ENCODE peak calls at places on chromosome 17, in nine cellular contexts. One of them, this sample, is unnamed. For H4K20me1, the result is how much of the 10 kb centered on the place peaks cover.

GRCh38 chr17:81306898-81307510 is 11.9 kb upstream of the SLC38A10 start:
- DNase-seq in OCI-LY7: no peak
- DNase-seq in SK-N-SH: no peak
- DNase-seq in HCT116: no peak
- DNase-seq in hepatocyte: no peak
- DNase-seq in PC-3: no peak
- DNase-seq in GM23338: no peak
- DNase-seq in MM.1S: no peak
- DNase-seq in GM23248: no peak
- DNase-seq in this sample: no peak

GRCh38 chr17:6145946-6146345 is 75.8 kb downstream of the WSCD1 start:
- DNase-seq in OCI-LY7: peak
- DNase-seq in MM.1S: no peak
- DNase-seq in hepatocyte: no peak
- DNase-seq in GM23338: no peak
- DNase-seq in HCT116: no peak
- DNase-seq in SK-N-SH: no peak
- DNase-seq in PC-3: no peak
- DNase-seq in GM23248: no peak
- DNase-seq in this sample: no peak

GRCh38 chr17:3730881-3731429 is 7.3 kb downstream of the HASPIN start:
- DNase-seq in PC-3: no peak
- DNase-seq in SK-N-SH: no peak
- DNase-seq in hepatocyte: no peak
- DNase-seq in GM23338: no peak
- DNase-seq in OCI-LY7: no peak
- DNase-seq in GM23248: peak
- DNase-seq in MM.1S: no peak
- DNase-seq in HCT116: no peak
- DNase-seq in this sample: no peak

GRCh38 chr17:30476726-30477082 is 504 bp upstream of the GOSR1 start:
- DNase-seq in GM23338: peak
- DNase-seq in PC-3: no peak
- DNase-seq in SK-N-SH: no peak
- DNase-seq in OCI-LY7: peak
- DNase-seq in GM23248: peak
- DNase-seq in hepatocyte: peak
- DNase-seq in MM.1S: no peak
- DNase-seq in HCT116: no peak
- DNase-seq in this sample: peak

GRCh38 chr17:40247926-40248495 is 28.9 kb downstream of the WIPF2 start:
- DNase-seq in PC-3: no peak
- DNase-seq in GM23248: no peak
- DNase-seq in HCT116: no peak
- DNase-seq in hepatocyte: no peak
- DNase-seq in OCI-LY7: no peak
- DNase-seq in SK-N-SH: no peak
- DNase-seq in MM.1S: no peak
- DNase-seq in GM23338: no peak
- DNase-seq in this sample: no peak

GRCh38 chr17:40951011-40951622 is 13.7 kb upstream of the KRT23 start:
- DNase-seq in HCT116: peak
- DNase-seq in OCI-LY7: no peak
- DNase-seq in MM.1S: no peak
- DNase-seq in PC-3: peak
- DNase-seq in GM23338: no peak
- DNase-seq in GM23248: no peak
- DNase-seq in SK-N-SH: no peak
- DNase-seq in hepatocyte: no peak
- DNase-seq in this sample: no peak

GRCh38 chr17:31533546-31534155 is 142.2 kb downstream of the RAB11FIP4 start:
- DNase-seq in HCT116: peak
- DNase-seq in GM23338: peak
- DNase-seq in SK-N-SH: peak
- DNase-seq in MM.1S: no peak
- DNase-seq in OCI-LY7: peak
- DNase-seq in GM23248: peak
- DNase-seq in PC-3: peak
- DNase-seq in hepatocyte: peak
- DNase-seq in this sample: peak

GRCh38 chr17:78888911-78889496 is 14.0 kb downstream of the CEP295NL start:
- DNase-seq in OCI-LY7: no peak
- DNase-seq in HCT116: no peak
- DNase-seq in PC-3: no peak
- DNase-seq in hepatocyte: no peak
- DNase-seq in SK-N-SH: no peak
- DNase-seq in GM23338: no peak
- DNase-seq in GM23248: no peak
- DNase-seq in MM.1S: peak
- DNase-seq in this sample: no peak

DNA sequence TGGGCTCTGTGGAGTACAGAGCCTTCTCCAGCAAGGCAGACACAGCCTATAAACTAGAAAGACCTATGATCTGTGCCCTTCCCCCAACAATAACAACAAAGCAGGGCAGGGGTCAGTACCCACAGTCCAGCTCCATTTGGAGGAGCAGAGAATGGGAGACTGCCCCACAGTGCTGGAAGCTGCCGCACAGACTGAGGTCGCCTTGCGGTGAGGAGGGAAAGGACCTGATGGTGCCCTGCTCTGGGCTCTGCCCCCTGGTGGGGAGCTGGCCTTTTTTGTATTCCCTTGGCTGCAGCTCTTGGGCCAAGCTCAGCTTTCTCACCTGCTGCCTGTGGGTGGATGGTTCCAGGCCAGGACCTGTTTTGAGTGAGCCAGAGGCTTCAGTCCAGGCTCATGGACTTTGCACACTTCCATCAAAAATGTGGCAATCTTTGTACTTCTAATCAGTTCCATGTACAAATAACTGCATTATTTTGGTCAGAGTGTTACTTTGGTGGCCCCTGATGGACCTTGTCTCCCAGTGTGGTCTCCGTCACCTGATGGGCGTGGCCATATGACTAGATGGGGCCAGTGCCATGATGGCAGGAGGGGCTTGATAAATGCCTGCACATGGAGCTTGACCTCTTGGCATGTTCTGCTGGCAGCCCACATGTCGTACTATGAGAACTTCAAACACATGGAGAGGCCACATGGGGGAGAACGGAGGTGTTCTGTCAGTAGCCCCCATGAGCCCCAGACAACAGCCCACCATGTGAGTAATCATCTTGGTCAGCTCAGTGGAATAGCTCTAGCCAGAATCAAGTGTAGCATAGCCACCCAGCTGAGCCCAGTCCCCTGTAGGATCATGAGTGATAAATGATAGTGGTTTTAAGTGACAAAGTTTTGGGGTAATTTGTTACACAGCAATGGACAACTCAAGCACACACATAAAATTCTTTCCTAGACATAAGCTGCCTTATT is 24.2 kb downstream of the B9D1 start:
- DNase-seq in hepatocyte: peak
- DNase-seq in OCI-LY7: peak
- DNase-seq in GM23338: peak
- DNase-seq in MM.1S: peak
- DNase-seq in HCT116: no peak
- DNase-seq in PC-3: peak
- DNase-seq in GM23248: peak
- DNase-seq in SK-N-SH: peak
- DNase-seq in this sample: peak
- H3K27ac ChIP-seq in hepatocyte: peak
- H3K27ac ChIP-seq in OCI-LY7: no peak
- H3K27ac ChIP-seq in GM23338: no peak
- H3K27ac ChIP-seq in MM.1S: no peak
- H3K27ac ChIP-seq in HCT116: no peak
- H3K27ac ChIP-seq in PC-3: no peak
- H3K27ac ChIP-seq in GM23248: no peak
- H3K27ac ChIP-seq in SK-N-SH: no peak
- H3K27ac ChIP-seq in this sample: no peak

GRCh38 chr17:29158515-29159275 is 21.5 kb downstream of the MYO18A start:
- DNase-seq in GM23248: peak
- DNase-seq in HCT116: no peak
- DNase-seq in SK-N-SH: no peak
- DNase-seq in hepatocyte: peak
- DNase-seq in OCI-LY7: no peak
- DNase-seq in GM23338: no peak
- DNase-seq in PC-3: no peak
- DNase-seq in MM.1S: no peak
- DNase-seq in this sample: no peak

GRCh38 chr17:29160253-29160652 is 19.9 kb downstream of the MYO18A start:
- DNase-seq in MM.1S: no peak
- DNase-seq in HCT116: no peak
- DNase-seq in hepatocyte: no peak
- DNase-seq in GM23248: no peak
- DNase-seq in SK-N-SH: no peak
- DNase-seq in GM23338: no peak
- DNase-seq in PC-3: no peak
- DNase-seq in OCI-LY7: no peak
- DNase-seq in this sample: no peak

GRCh38 chr17:29158096-29158495 is 22.1 kb downstream of the MYO18A start:
- DNase-seq in HCT116: no peak
- DNase-seq in MM.1S: no peak
- DNase-seq in SK-N-SH: no peak
- DNase-seq in GM23248: no peak
- DNase-seq in GM23338: no peak
- DNase-seq in PC-3: no peak
- DNase-seq in OCI-LY7: no peak
- DNase-seq in hepatocyte: no peak
- DNase-seq in this sample: no peak

GRCh38 chr17:29157310-29157709 is 22.9 kb downstream of the MYO18A start:
- DNase-seq in MM.1S: no peak
- DNase-seq in GM23248: no peak
- DNase-seq in SK-N-SH: no peak
- DNase-seq in OCI-LY7: no peak
- DNase-seq in PC-3: no peak
- DNase-seq in GM23338: no peak
- DNase-seq in hepatocyte: no peak
- DNase-seq in HCT116: no peak
- DNase-seq in this sample: no peak

DNA sequence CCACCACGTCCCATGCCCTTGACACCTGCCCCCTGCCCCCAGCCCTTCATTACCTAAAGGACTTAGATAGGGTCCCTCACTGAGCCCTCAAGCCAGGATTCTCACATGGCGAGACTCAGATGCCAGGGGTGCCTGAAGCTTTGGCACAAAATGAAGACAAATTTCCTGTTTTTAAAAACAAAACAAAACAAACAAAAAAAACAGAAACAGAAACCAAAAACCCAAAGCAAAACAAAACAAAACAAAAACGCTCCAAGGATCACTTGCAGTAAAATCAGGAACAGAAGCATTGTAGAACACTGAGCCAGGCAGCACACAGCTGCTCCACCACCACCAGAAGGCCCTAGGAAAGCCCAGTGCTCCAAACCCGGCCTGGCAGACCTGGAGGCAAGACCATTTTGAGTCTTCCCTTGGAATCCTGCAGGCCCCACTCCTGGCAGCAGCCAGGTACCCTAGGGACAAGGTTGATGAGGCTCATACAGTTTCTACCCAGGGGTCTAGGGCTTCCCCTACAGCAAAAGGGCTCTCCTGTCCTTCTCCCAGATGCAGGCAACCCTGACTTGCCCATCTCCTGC is 20.8 kb downstream of the MYO18A start:
- DNase-seq in SK-N-SH: no peak
- DNase-seq in GM23248: peak
- DNase-seq in MM.1S: no peak
- DNase-seq in GM23338: no peak
- DNase-seq in PC-3: no peak
- DNase-seq in hepatocyte: no peak
- DNase-seq in HCT116: no peak
- DNase-seq in OCI-LY7: no peak
- DNase-seq in this sample: no peak
- H4K20me1 ChIP-seq in SK-N-SH: under half
- H4K20me1 ChIP-seq in GM23248: under half
- H4K20me1 ChIP-seq in MM.1S: under half
- H4K20me1 ChIP-seq in GM23338: under half
- H4K20me1 ChIP-seq in PC-3: under half
- H4K20me1 ChIP-seq in hepatocyte: under half
- H4K20me1 ChIP-seq in HCT116: under half
- H4K20me1 ChIP-seq in OCI-LY7: under half
- H4K20me1 ChIP-seq in this sample: under half

DNA sequence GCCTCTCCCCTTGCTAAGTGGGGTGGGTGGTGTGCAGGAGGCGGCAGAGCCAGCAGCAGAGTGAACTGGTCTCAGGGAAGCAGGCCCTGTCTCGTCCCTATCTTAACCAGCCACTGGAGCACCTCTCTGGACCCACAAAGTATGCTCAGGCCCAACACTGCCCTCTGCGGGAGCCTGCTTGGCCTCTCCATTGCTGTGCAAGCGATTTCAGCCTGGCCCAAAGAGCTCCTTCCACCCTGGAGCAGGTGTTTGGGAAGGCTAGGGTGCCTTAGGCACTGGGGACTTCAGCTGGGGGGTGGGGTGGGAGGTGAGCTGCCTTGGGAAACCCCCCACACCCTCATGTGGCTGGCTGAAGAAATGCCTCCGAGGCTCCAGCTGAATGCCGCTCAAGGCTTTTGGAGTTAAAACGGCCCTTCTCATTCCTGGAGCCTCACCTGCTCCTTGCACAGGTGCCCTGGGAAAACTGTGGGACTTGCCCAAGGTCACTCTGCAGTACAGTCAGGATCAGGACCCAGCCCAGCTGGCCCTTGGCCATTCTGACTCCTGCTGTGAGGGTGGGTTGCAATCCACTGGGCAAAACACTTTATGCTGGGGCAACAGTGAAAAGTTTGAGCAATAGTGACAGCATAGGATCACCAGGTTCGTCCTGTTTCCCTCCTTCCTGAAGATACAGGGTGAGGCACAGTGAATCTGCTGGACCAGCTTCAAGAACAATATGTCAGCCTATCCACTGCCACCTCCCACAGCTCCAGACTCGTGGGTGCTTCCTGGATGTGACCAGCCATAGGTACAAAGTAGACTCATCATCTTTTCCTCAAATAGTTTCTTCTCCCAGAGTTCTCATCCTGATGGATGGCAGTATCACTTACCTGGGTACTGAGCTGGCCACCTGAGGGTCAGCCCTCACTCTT is 5.9 kb upstream of the UBE2O start:
- DNase-seq in OCI-LY7: peak
- DNase-seq in GM23338: peak
- DNase-seq in MM.1S: peak
- DNase-seq in SK-N-SH: peak
- DNase-seq in GM23248: peak
- DNase-seq in hepatocyte: peak
- DNase-seq in HCT116: peak
- DNase-seq in PC-3: peak
- DNase-seq in this sample: peak
- TF ChIP-seq EZH2phosphoT487 in OCI-LY7: no peak
- TF ChIP-seq EZH2phosphoT487 in GM23338: no peak
- TF ChIP-seq EZH2phosphoT487 in MM.1S: no peak
- TF ChIP-seq EZH2phosphoT487 in SK-N-SH: no peak
- TF ChIP-seq EZH2phosphoT487 in GM23248: no peak
- TF ChIP-seq EZH2phosphoT487 in hepatocyte: no peak
- TF ChIP-seq EZH2phosphoT487 in HCT116: no peak
- TF ChIP-seq EZH2phosphoT487 in PC-3: no peak
- TF ChIP-seq EZH2phosphoT487 in this sample: no peak

GRCh38 chr17:82444284-82444893 is 6.2 kb downstream of the CYBC1 start:
- DNase-seq in GM23338: no peak
- DNase-seq in MM.1S: no peak
- DNase-seq in hepatocyte: no peak
- DNase-seq in GM23248: no peak
- DNase-seq in PC-3: no peak
- DNase-seq in SK-N-SH: peak
- DNase-seq in OCI-LY7: no peak
- DNase-seq in HCT116: no peak
- DNase-seq in this sample: no peak

GRCh38 chr17:82444941-82445521 is 5.5 kb downstream of the CYBC1 start:
- DNase-seq in HCT116: no peak
- DNase-seq in GM23248: no peak
- DNase-seq in OCI-LY7: no peak
- DNase-seq in MM.1S: no peak
- DNase-seq in PC-3: no peak
- DNase-seq in GM23338: no peak
- DNase-seq in SK-N-SH: peak
- DNase-seq in hepatocyte: no peak
- DNase-seq in this sample: no peak

GRCh38 chr17:82446649-82447048 is 3.9 kb downstream of the CYBC1 start:
- DNase-seq in HCT116: no peak
- DNase-seq in MM.1S: no peak
- DNase-seq in hepatocyte: no peak
- DNase-seq in OCI-LY7: no peak
- DNase-seq in PC-3: no peak
- DNase-seq in GM23248: no peak
- DNase-seq in GM23338: no peak
- DNase-seq in SK-N-SH: no peak
- DNase-seq in this sample: no peak

GRCh38 chr17:82446124-82446523 is 4.4 kb downstream of the CYBC1 start:
- DNase-seq in SK-N-SH: no peak
- DNase-seq in MM.1S: no peak
- DNase-seq in hepatocyte: no peak
- DNase-seq in GM23338: no peak
- DNase-seq in GM23248: no peak
- DNase-seq in OCI-LY7: no peak
- DNase-seq in PC-3: no peak
- DNase-seq in HCT116: no peak
- DNase-seq in this sample: no peak

DNA sequence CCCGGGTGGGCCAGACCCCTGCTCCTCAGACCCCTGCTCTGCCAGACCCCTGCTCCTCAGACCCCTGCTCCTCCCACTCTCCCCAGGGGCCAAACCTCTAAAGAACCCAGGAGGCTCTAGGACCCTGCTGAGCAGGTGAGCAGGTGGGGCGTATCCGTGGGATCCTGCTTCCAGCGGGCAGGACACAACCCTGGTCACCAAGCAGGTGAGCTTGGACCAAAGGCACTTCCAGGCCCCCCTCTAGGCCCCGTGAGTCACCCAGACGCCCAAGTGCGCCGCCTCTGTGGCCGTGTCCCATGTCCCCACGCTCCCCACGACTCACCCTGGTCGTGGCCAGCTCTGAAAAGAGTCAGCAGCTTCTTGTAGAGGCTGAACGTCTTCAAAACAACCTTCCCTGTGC is 5.0 kb downstream of the CYBC1 start:
- DNase-seq in GM23338: no peak
- DNase-seq in GM23248: no peak
- DNase-seq in OCI-LY7: no peak
- DNase-seq in MM.1S: no peak
- DNase-seq in PC-3: no peak
- DNase-seq in hepatocyte: no peak
- DNase-seq in SK-N-SH: peak
- DNase-seq in HCT116: no peak
- DNase-seq in this sample: no peak
- H3K27ac ChIP-seq in GM23338: no peak
- H3K27ac ChIP-seq in GM23248: no peak
- H3K27ac ChIP-seq in OCI-LY7: no peak
- H3K27ac ChIP-seq in MM.1S: no peak
- H3K27ac ChIP-seq in PC-3: no peak
- H3K27ac ChIP-seq in hepatocyte: no peak
- H3K27ac ChIP-seq in SK-N-SH: peak
- H3K27ac ChIP-seq in HCT116: peak
- H3K27ac ChIP-seq in this sample: no peak